ENCODE peak calls at places on chromosomes 5 and 9, in four cellular contexts. I is fibroblast of the aortic adventitia, P is foreskin fibroblast, F is esophagus muscularis mucosa. K is an unnamed sample.

GRCh38 chr9:128901822-128902221 is 19.0 kb upstream of the PHYHD1 start:
- DNase-seq in I (no peak), P (no peak), F (no peak), K (no peak)

GRCh38 chr9:93028448-93029006 is 30.0 kb upstream of the SUSD3 start:
- DNase-seq in I (no peak), P (no peak), F (no peak), K (peak; percentile 74)

GRCh38 chr5:32443541-32444190 is 874 bp downstream of the ZFR start:
- DNase-seq in I (peak; percentile 23), P (peak; percentile 67), F (no peak), K (peak; percentile 76)

GRCh38 chr9:122379340-122379739 is 8.5 kb downstream of the PTGS1 start:
- DNase-seq in I (no peak), P (peak; percentile 59), F (no peak), K (no peak)

GRCh38 chr5:128111818-128112448 is 28.4 kb downstream of the SLC12A2 start:
- DNase-seq in I (peak; percentile 45), P (peak; percentile 46), F (no peak), K (no peak)

GRCh38 chr9:76560481-76560891 is 101.5 kb downstream of the GCNT1 start:
- DNase-seq in I (peak; percentile 85), P (peak; percentile 79), F (no peak), K (no peak)

GRCh38 chr5:7548576-7548975 is 152.6 kb downstream of the ADCY2 start:
- DNase-seq in I (no peak), P (no peak), F (no peak), K (no peak)

GRCh38 chr9:7402704-7403389 is 396.7 kb downstream of the DMAC1 start:
- DNase-seq in I (no peak), P (peak; percentile 16), F (no peak), K (no peak)

K was measured in GM13977.